ENCODE peak calls at places on chromosomes 13 and 19, in five cellular contexts. O is retinal pigment epithelial cell, D is AG04450, E is mammary epithelial cell, M is psoas muscle. Z is an unnamed sample.
A peak's percentile ranks its signal among the peaks of the same experiment; 100 is the strongest.

GRCh38 chr19:5585461-5586299 is 17.9 kb upstream of the TINCR start:
- DNase-seq in O (no peak), D (no peak), E (no peak), M (peak; percentile 68), Z (no peak)

GRCh38 chr19:8973501-8974091 is 36.6 kb downstream of the MUC16 start:
- DNase-seq in O (no peak), D (no peak), E (no peak), M (no peak), Z (no peak)

GRCh38 chr13:74644239-74644638 is 510.0 kb upstream of the KLF12 start:
- DNase-seq in O (no peak), D (no peak), E (peak; percentile 14), M (no peak), Z (no peak)

GRCh38 chr13:33633701-33634525 is 184.0 kb upstream of the RFC3 start:
- DNase-seq in O (no peak), D (no peak), E (peak; percentile 93), M (no peak), Z (no peak)

GRCh38 chr19:51799311-51799997 is 4.5 kb downstream of the FPR3 start:
- DNase-seq in O (peak; percentile 84), D (peak; percentile 76), E (peak; percentile 85), M (peak; percentile 83), Z (peak; percentile 61)

GRCh38 chr13:101624210-101624922 is 171.9 kb downstream of the ITGBL1 start:
- DNase-seq in O (no peak), D (no peak), E (no peak), M (no peak), Z (no peak)

GRCh38 chr13:77724092-77724491 is 26.6 kb downstream of the SLAIN1 start:
- DNase-seq in O (no peak), D (no peak), E (no peak), M (no peak), Z (no peak)

GRCh38 chr19:17073869-17074627 is 1.2 kb downstream of the HAUS8 start:
- DNase-seq in O (no peak), D (no peak), E (no peak), M (no peak), Z (no peak)

GRCh38 chr19:29873024-29873800 is 61.4 kb downstream of the CCNE1 start:
- DNase-seq in O (no peak), D (no peak), E (no peak), M (peak; percentile 83), Z (peak; percentile 66)

GRCh38 chr13:27403252-27403678 is 21.2 kb upstream of the GTF3A start:
- DNase-seq in O (peak; percentile 98), D (peak; percentile 16), E (peak; percentile 28), M (no peak), Z (no peak)

GRCh38 chr19:32652893-32653625 is 21.9 kb downstream of the ANKRD27 start:
- DNase-seq in O (peak; percentile 53), D (peak; percentile 65), E (no peak), M (peak; percentile 72), Z (peak; percentile 71)

GRCh38 chr13:28401303-28402056 is 93.4 kb downstream of the FLT1 start:
- DNase-seq in O (no peak), D (no peak), E (peak; percentile 0), M (no peak), Z (no peak)

GRCh38 chr19:1273263-1274041 is 1.9 kb upstream of the FAM174C start:
- DNase-seq in O (no peak), D (no peak), E (no peak), M (peak; percentile 73), Z (no peak)

GRCh38 chr19:8302734-8303133 is 5.4 kb downstream of the CD320 start:
- DNase-seq in O (no peak), D (no peak), E (no peak), M (no peak), Z (no peak)

GRCh38 chr13:93847162-93847561 is 620.6 kb downstream of the GPC6 start:
- DNase-seq in O (peak; percentile 69), D (peak; percentile 42), E (peak; percentile 83), M (no peak), Z (no peak)

GRCh38 chr19:17294051-17294891 is 9.0 kb downstream of the ABHD8 start:
- DNase-seq in O (no peak), D (no peak), E (no peak), M (peak; percentile 69), Z (peak; percentile 50)

GRCh38 chr13:113357529-113357928 is 6.4 kb downstream of the GRTP1 start:
- DNase-seq in O (peak; percentile 11), D (peak; percentile 36), E (peak; percentile 40), M (peak; percentile 10), Z (no peak)

GRCh38 chr19:54523403-54523802 is 20.8 kb downstream of the LAIR2 start:
- DNase-seq in O (no peak), D (no peak), E (peak; percentile 44), M (no peak), Z (no peak)

GRCh38 chr13:19158006-19158405 is 23.6 kb downstream of the TUBA3C start:
- DNase-seq in O (no peak), D (no peak), E (no peak), M (no peak), Z (no peak)

GRCh38 chr19:47650695-47651094 is 41.8 kb downstream of the BICRA start:
- DNase-seq in O (no peak), D (no peak), E (no peak), M (peak; percentile 20), Z (no peak)

GRCh38 chr19:47652285-47652684 is 43.4 kb downstream of the BICRA start:
- DNase-seq in O (no peak), D (no peak), E (no peak), M (peak; percentile 35), Z (no peak)

GRCh38 chr19:47651132-47651531 is 42.2 kb downstream of the BICRA start:
- DNase-seq in O (no peak), D (no peak), E (no peak), M (peak; percentile 24), Z (no peak)

GRCh38 chr19:47649588-47649987 is 40.7 kb downstream of the BICRA start:
- DNase-seq in O (no peak), D (no peak), E (no peak), M (no peak), Z (no peak)

GRCh38 chr19:47651691-47652090 is 42.8 kb downstream of the BICRA start:
- DNase-seq in O (no peak), D (no peak), E (no peak), M (peak; percentile 39), Z (no peak)
- TF ChIP-seq CTCF in O (no peak), D (no peak), E (no peak), M (no peak), Z (no peak)

GRCh38 chr19:42695811-42696503 is 44.3 kb downstream of the PSG3 start:
- DNase-seq in O (no peak), D (no peak), E (no peak), M (no peak), Z (no peak)

GRCh38 chr19:42697884-42698283 is 42.4 kb downstream of the PSG3 start:
- DNase-seq in O (no peak), D (no peak), E (no peak), M (no peak), Z (no peak)

DNA sequence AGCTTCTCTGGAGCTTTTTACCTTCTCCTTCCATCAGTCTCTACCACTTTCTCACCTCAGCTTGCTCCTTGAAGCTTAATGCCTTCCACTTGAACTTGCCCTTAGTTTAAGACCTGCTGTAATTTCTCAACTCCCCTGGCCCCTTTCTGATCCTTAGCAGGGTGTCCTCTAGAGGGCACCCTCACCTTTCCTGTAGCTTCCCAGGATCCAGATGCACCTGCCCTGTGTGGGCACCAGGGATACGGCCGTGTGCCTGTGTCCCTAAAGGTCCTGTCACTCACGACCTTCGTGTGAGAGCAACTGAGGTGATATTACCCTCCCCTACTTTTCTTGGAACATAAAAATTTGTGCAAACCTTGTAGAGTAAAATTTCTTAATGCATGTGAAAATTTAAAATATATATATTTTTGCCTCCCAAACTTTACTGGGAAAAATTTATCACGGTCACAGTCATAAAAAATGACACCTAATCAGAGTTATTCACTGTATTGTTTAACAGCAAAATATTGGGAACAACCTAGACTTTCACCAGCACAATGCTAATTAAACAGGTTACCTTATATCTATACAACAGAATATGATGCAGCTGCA is 46.4 kb downstream of the PSG3 start:
- DNase-seq in O (peak; percentile 39), D (peak; percentile 2), E (peak; percentile 43), M (no peak), Z (peak; percentile 85)
- TF ChIP-seq CTCF in O (peak; percentile 95), D (peak; percentile 82), E (peak; percentile 97), M (no peak), Z (peak; percentile 88)

GRCh38 chr19:2478324-2478755 is 2.4 kb downstream of the GADD45B start:
- DNase-seq in O (no peak), D (no peak), E (peak; percentile 75), M (peak; percentile 86), Z (peak; percentile 68)
- TF ChIP-seq CTCF in O (peak; percentile 21), D (peak; percentile 36), E (peak; percentile 45), M (no peak), Z (peak; percentile 22)

GRCh38 chr19:11254662-11255061 is 7.7 kb downstream of the DOCK6 start:
- DNase-seq in O (no peak), D (no peak), E (no peak), M (no peak), Z (no peak)
- TF ChIP-seq CTCF in O (peak; percentile 36), D (no peak), E (peak; percentile 35), M (no peak), Z (no peak)

GRCh38 chr19:10327793-10328192 is 5.5 kb downstream of the RAVER1 start:
- DNase-seq in O (no peak), D (no peak), E (no peak), M (no peak), Z (no peak)
- TF ChIP-seq CTCF in O (no peak), D (no peak), E (no peak), M (no peak), Z (no peak)

DNA sequence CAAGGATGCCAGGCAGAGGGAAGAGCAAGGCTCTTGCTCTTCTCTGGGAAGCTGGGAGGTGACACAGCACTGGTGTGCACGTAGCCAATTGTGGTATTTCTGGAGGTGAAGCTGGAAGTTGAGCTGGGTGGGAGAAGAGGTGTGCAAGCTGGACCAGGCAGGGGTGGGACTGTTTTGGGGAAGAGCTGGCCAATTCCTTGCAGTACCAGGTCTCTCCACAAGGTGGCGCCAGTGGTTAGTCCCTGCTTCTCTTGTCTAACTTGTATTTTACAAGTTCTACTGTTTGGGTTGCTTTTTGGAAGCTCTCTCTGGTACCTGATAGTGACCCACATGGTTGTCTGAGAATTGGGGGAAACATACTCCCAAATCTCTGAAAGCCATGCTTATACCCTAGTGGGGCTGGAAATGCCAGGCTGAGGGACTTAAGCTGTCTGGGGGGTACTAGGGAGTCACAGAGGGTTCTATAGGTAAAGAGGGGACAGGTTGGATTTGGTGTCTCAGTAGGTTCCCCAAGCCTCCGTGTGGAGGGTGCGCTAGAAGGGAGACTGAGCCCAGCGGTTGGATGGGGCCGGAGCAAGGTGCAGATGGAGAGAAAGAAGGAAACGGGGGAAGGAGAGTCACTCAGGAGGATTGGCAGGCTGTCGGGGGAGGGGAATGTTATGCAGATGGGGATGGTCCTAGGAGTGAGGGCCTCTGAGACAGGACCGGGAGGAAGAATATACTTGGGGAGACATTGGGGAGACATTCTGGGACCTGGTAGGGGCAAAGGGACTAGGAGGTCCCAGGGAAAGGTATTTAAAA is 3.0 kb downstream of the HPN start:
- DNase-seq in O (no peak), D (no peak), E (peak; percentile 48), M (peak; percentile 82), Z (peak; percentile 82)
- TF ChIP-seq CTCF in O (peak; percentile 97), D (peak; percentile 94), E (peak; percentile 93), M (peak; percentile 98), Z (peak; percentile 99)

GRCh38 chr13:37109080-37109678 is 3.7 kb upstream of the CSNK1A1L start:
- DNase-seq in O (no peak), D (peak; percentile 10), E (peak; percentile 19), M (no peak), Z (peak; percentile 11)
- TF ChIP-seq CTCF in O (peak; percentile 63), D (peak; percentile 77), E (peak; percentile 70), M (peak; percentile 49), Z (peak; percentile 11)